ENCODE peak calls at places on chromosomes 6 and 20, in five cellular contexts. K is GM23338, W is small intestine, F is spleen, X is left lung. S is an unnamed sample.

GRCh38 chr6:34385793-34386195 is 6.7 kb downstream of the NUDT3 start:
- DNase-seq in X (no peak), K (no peak), W (peak), F (no peak), S (no peak)

GRCh38 chr20:400451-401275 is 7.4 kb upstream of the RBCK1 start:
- DNase-seq in W (peak), X (no peak), K (peak), F (peak), S (no peak)

GRCh38 chr20:12790856-12791255 is 217.9 kb upstream of the SPTLC3 start:
- DNase-seq in W (no peak), X (no peak), K (no peak), F (no peak), S (no peak)

GRCh38 chr20:62628691-62629090 is 13.6 kb upstream of the SLCO4A1 start:
- DNase-seq in X (peak), F (no peak), K (peak), W (no peak), S (no peak)

GRCh38 chr6:108587258-108588059 is 26.7 kb downstream of the FOXO3 start:
- DNase-seq in K (no peak), W (no peak), F (no peak), X (no peak), S (no peak)

GRCh38 chr6:6730831-6731230 is 142.3 kb downstream of the LY86 start:
- DNase-seq in F (no peak), K (no peak), W (no peak), X (no peak), S (no peak)

GRCh38 chr20:3334156-3334943 is 73.1 kb downstream of the DNAAF9 start:
- DNase-seq in X (no peak), W (no peak), K (no peak), F (no peak), S (no peak)

GRCh38 chr6:101926149-101926925 is 532.8 kb downstream of the GRIK2 start:
- DNase-seq in X (no peak), W (no peak), F (no peak), K (no peak), S (no peak)

GRCh38 chr20:62449951-62450815 is 22.8 kb upstream of the RBBP8NL start:
- DNase-seq in F (no peak), W (peak), X (no peak), K (no peak), S (no peak)

GRCh38 chr6:3315068-3315467 is 56.3 kb downstream of the PSMG4 start:
- DNase-seq in W (no peak), K (no peak), X (no peak), F (peak), S (no peak)

GRCh38 chr6:165611294-165611693 is 51.7 kb downstream of the PDE10A start:
- DNase-seq in F (no peak), W (no peak), K (no peak), X (no peak), S (no peak)

GRCh38 chr6:82246802-82247633 is 526 bp downstream of the IBTK start:
- DNase-seq in K (peak), W (peak), X (peak), F (no peak), S (no peak)

GRCh38 chr6:109465772-109466171 is 10.2 kb upstream of the MICAL1 start:
- DNase-seq in F (no peak), W (no peak), X (peak), K (no peak), S (no peak)

GRCh38 chr20:25047766-25048165 is 10.2 kb downstream of the ACSS1 start:
- DNase-seq in W (peak), X (no peak), F (peak), K (no peak), S (no peak)

GRCh38 chr6:113630365-113630737 is 226.8 kb upstream of the MARCKS start:
- DNase-seq in X (no peak), W (no peak), K (no peak), F (no peak), S (no peak)

GRCh38 chr6:36929607-36930006 is 24.9 kb upstream of the PI16 start:
- DNase-seq in K (no peak), X (no peak), F (no peak), W (no peak), S (no peak)

GRCh38 chr6:126333729-126334128 is 6.2 kb upstream of the CENPW start:
- DNase-seq in F (no peak), W (no peak), K (no peak), X (no peak), S (no peak)

GRCh38 chr6:153167907-153168306 is 36.8 kb upstream of the RGS17 start:
- DNase-seq in X (no peak), K (no peak), F (no peak), W (no peak), S (no peak)

GRCh38 chr6:11363881-11364576 is 131.6 kb upstream of the NEDD9 start:
- DNase-seq in X (no peak), K (no peak), W (no peak), F (no peak), S (no peak)

GRCh38 chr20:50694379-50695143 is 3.2 kb upstream of the RIPOR3 start:
- DNase-seq in X (no peak), K (no peak), F (no peak), W (no peak), S (no peak)

GRCh38 chr6:130324657-130325056 is 41.2 kb upstream of the TMEM200A start:
- DNase-seq in X (no peak), W (no peak), K (no peak), F (no peak), S (no peak)

GRCh38 chr6:17292600-17293133 is 11.5 kb downstream of the RBM24 start:
- DNase-seq in X (no peak), K (no peak), W (no peak), F (no peak), S (no peak)

GRCh38 chr20:23446505-23446904 is 6.2 kb downstream of the CST11 start:
- DNase-seq in K (peak), F (peak), X (no peak), W (peak), S (no peak)

GRCh38 chr20:47150403-47151152 is 205.9 kb downstream of the ZMYND8 start:
- DNase-seq in K (peak), F (no peak), W (peak), X (no peak), S (no peak)

GRCh38 chr6:157527471-157527907 is 146.5 kb downstream of the ZDHHC14 start:
- DNase-seq in X (no peak), F (no peak), W (peak), K (no peak), S (no peak)

GRCh38 chr6:26249959-26250805 is 114.8 kb upstream of the BTN3A2 start:
- DNase-seq in F (peak), W (peak), K (peak), X (peak), S (peak)

GRCh38 chr6:75419980-75420379 is 73.6 kb downstream of the FILIP1 start:
- DNase-seq in F (no peak), K (no peak), X (no peak), W (no peak), S (no peak)

GRCh38 chr6:128807577-128807976 is 75.4 kb upstream of the LAMA2 start:
- DNase-seq in K (peak), X (no peak), W (peak), F (no peak), S (no peak)

GRCh38 chr6:62441182-62441581 is 155.2 kb upstream of the KHDRBS2 start:
- DNase-seq in W (no peak), K (no peak), F (peak), X (peak), S (no peak)

GRCh38 chr20:1390552-1391403 is 2.1 kb downstream of the FKBP1A start:
- DNase-seq in X (no peak), W (no peak), K (no peak), F (no peak), S (no peak)

GRCh38 chr20:62320581-62321354 is 18.0 kb downstream of the ADRM1 start:
- DNase-seq in K (peak), X (no peak), F (no peak), W (no peak), S (no peak)

GRCh38 chr20:64233725-64234124 is 21.8 kb upstream of the PCMTD2 start:
- DNase-seq in W (no peak), K (no peak), X (no peak), F (peak), S (no peak)

GRCh38 chr20:57768519-57768918 is 58.7 kb upstream of the PMEPA1 start:
- DNase-seq in K (no peak), F (no peak), X (no peak), W (no peak), S (no peak)

GRCh38 chr20:5703542-5704215 is 46.5 kb upstream of the SHLD1 start:
- DNase-seq in K (no peak), F (no peak), W (peak), X (no peak), S (no peak)

GRCh38 chr20:34715384-34715783 is 11.2 kb downstream of the TP53INP2 start:
- DNase-seq in W (no peak), K (no peak), X (no peak), F (no peak), S (no peak)

GRCh38 chr6:75430631-75431345 is 62.8 kb downstream of the FILIP1 start:
- DNase-seq in X (no peak), F (no peak), K (no peak), W (no peak), S (no peak)

GRCh38 chr20:45221076-45221475 is at the start of gene SEMG2:
- DNase-seq in W (no peak), X (no peak), F (no peak), K (no peak), S (no peak)
- H3K4me3 ChIP-seq in W (no peak), X (no peak), F (no peak), K (no peak), S (no peak)

GRCh38 chr6:169453221-169453620 is 199.6 kb upstream of the THBS2 start:
- DNase-seq in K (no peak), W (no peak), X (no peak), F (no peak), S (no peak)

GRCh38 chr6:169454204-169454871 is 200.7 kb upstream of the THBS2 start:
- DNase-seq in F (no peak), X (no peak), K (no peak), W (peak), S (no peak)

GRCh38 chr6:169451065-169451840 is 197.6 kb upstream of the THBS2 start:
- DNase-seq in W (no peak), K (no peak), X (no peak), F (no peak), S (no peak)

GRCh38 chr6:169452869-169453186 is 199.2 kb upstream of the THBS2 start:
- DNase-seq in X (no peak), W (no peak), K (no peak), F (no peak), S (no peak)

DNA sequence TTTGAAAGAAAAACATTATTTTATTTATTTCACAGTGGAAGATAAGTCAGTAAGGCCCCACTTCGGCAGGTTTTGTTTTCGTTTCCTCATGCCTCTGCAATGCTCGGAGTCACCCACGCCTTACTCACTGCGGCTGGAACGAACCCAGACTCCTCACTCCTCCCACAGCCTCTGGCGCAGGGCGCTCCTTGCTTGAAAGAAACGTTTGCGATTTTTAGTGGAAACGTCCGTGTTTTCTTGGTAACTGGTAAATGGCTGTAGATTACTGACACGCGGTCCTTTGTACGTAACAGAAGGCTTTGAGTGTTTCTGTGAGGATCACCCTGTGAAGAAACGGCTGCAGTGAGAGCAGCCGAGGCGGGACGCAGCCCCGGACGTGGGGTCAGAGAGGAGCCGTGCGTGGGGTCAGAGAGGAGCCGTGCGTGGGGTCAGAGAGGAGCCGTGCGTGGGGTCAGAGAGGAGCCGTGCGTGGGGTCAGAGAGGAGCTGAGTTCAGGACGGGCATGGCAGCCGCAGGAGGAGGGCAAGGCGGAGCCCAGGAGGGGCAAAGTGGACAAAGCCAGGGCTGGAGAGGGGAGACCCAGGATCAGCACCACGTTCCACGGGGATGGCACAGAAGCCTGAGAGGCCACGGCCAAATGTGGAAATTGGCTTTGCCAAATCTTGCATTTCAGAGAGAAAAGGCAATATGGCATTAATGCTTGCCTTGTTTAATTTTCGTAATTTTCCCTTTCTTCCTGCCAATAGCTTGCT is 198.6 kb upstream of the THBS2 start:
- DNase-seq in X (no peak), F (no peak), W (no peak), K (no peak), S (no peak)
- H3K27ac ChIP-seq in X (peak), F (no peak), W (no peak), K (no peak), S (no peak)

GRCh38 chr6:141437685-141438084 is 695.0 kb upstream of the GJE1 start:
- DNase-seq in X (no peak), F (no peak), W (no peak), K (no peak), S (no peak)

GRCh38 chr6:141445928-141446628 is 686.6 kb upstream of the GJE1 start:
- DNase-seq in K (peak), X (no peak), W (no peak), F (no peak), S (no peak)

GRCh38 chr6:141443032-141443431 is 689.7 kb upstream of the GJE1 start:
- DNase-seq in K (no peak), X (no peak), F (no peak), W (no peak), S (no peak)

DNA sequence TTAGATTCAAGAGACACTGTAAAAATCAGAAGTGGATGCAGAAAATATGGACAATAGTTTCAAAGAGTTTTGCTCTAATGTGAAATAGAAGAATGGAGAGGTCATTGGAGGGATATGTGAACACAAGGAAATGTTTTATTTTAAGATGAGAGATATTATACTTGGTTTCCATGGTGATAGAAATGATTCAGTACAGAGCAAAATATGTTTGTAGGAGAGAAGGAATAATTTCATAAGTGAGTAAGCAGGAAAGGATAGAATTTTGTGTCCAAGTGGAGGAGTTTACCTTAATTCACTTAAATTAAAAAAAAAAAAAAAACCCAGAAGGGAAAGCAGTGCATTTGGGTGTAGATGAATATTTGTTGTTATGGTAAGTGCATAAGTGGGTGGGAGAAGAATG is 689.1 kb upstream of the GJE1 start:
- DNase-seq in X (no peak), F (no peak), W (no peak), K (no peak), S (no peak)
- H3K4me3 ChIP-seq in X (no peak), F (no peak), W (no peak), K (no peak), S (no peak)

GRCh38 chr6:35736293-35736894 is 438 bp upstream of the ARMC12 start:
- DNase-seq in F (peak), X (peak), K (peak), W (peak), S (peak)

GRCh38 chr6:35739645-35740517 is 3.0 kb downstream of the ARMC12 start:
- DNase-seq in F (peak), X (no peak), K (peak), W (peak), S (no peak)

GRCh38 chr6:35737413-35738211 is 780 bp downstream of the ARMC12 start:
- DNase-seq in W (peak), X (no peak), K (peak), F (peak), S (no peak)

GRCh38 chr6:35735452-35735851 is 1.4 kb upstream of the ARMC12 start:
- DNase-seq in K (no peak), W (no peak), F (peak), X (no peak), S (no peak)

DNA sequence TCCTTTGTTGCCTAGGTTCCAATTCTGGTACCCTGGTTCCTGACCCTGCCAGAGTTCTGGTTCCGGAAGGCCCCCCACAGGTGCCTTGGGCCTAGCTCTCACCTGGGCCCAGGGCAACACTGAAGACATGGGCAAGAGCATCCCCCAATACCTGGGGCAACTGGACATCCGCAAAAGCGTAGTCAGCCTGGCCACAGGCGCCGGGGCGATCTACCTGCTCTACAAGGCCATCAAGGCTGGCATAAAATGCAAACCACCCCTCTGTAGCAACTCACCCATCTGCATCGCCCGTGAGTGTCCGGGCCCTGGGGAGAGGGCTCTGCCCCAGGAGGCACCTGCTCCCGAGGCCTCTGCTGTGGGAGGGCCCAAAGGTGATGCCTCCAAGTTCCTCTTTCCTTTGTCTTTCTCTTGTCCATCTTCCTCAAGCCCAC is at the start of gene ARMC12:
- DNase-seq in F (peak), K (no peak), X (no peak), W (no peak), S (no peak)
- H3K27ac ChIP-seq in F (no peak), K (no peak), X (no peak), W (no peak), S (peak)

GRCh38 chr6:1482381-1483166 is 93.2 kb downstream of the FOXF2 start:
- DNase-seq in W (no peak), K (no peak), X (no peak), F (no peak), S (no peak)
- H3K4me3 ChIP-seq in W (no peak), K (no peak), X (no peak), F (no peak), S (no peak)

DNA sequence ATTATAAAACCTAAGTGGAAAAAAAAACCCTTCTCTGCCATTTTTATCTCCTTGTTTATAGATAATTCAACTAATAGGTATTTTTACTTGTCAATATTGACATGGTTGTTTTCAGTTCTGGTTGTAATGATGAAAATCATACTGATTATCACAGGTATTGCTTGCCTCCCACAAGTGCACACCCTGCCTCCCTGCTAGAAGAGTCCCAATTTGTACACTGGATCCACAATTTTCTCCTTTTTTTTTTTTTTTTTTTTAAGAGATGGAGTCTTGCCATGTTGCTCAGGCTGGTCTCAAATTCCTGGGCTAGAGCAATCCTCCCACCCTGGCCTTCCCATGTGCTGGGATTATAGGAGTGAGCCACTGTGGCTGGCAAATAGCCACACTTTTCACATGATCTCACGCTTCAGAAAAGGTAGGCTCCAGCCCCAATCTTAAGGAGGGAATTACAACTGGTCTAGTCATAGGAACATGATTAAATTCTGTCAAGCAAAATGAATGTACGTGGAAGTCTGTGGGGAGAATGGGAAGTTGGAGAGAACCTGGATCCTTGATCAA is 12.3 kb downstream of the DYNLT2 start:
- DNase-seq in X (no peak), K (no peak), W (no peak), F (no peak), S (no peak)
- H3K27ac ChIP-seq in X (no peak), K (no peak), W (no peak), F (no peak), S (no peak)

DNA sequence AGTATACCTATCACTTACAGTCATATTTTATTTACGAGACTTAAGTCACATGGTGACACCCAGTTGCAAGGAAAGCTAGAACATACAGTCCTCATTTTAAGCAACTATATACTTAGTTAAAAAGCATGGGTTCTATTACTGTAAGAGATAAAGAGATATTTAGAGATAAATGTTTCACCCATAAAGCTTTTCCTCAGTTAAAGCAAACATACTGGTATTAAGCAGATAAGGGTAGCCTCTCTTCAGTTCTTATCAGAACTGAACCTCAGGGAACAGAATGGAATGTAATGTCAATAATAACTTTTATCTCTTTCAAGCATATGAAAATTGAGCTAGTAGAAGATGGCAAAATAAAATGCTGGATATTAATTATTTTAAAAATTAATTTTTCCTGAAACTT is 9.9 kb upstream of the ASCC3 start:
- DNase-seq in F (no peak), W (no peak), K (no peak), X (no peak), S (no peak)
- H3K4me3 ChIP-seq in F (no peak), W (no peak), K (no peak), X (no peak), S (no peak)

S was measured in effector memory CD4-positive, alpha-beta T cell.